ENCODE peak calls at places on chromosome 12, in eight cellular contexts. B is stimulated activated CD4-positive, alpha-beta T cell treated with anti-CD3 and anti-CD28 coated beads, Interleukin-4, amount 100 ng/mL, for 1 hour; O is activated T-helper 1 cell treated with Interleukin-2 at 50 U/mL for 16 hours; V is activated naive CD4-positive, alpha-beta T cell treated with anti-CD3 and anti-CD28 coated beads for 36 hours; G is G401; R is HuH-7.5; E is GF-D8; T is amygdala. D is an unnamed sample.

GRCh38 chr12:52354197-52354596 is 13.1 kb downstream of the KRT85 start:
- DNase-seq in B (no peak), O (no peak), V (no peak), G (no peak), R (no peak), E (no peak), T (no peak), D (no peak)

GRCh38 chr12:46963977-46964376 is 115.4 kb upstream of the PCED1B start:
- DNase-seq in B (no peak), O (no peak), V (no peak), G (no peak), R (no peak), E (no peak), T (no peak), D (no peak)

GRCh38 chr12:83153156-83153555 is 466.4 kb downstream of the TMTC2 start:
- DNase-seq in B (no peak), O (no peak), V (no peak), G (no peak), R (no peak), E (no peak), T (no peak), D (no peak)

GRCh38 chr12:109151457-109151856 is 35.1 kb downstream of the ACACB start:
- DNase-seq in B (no peak), O (no peak), V (no peak), G (no peak), R (no peak), E (no peak), T (no peak), D (no peak)

GRCh38 chr12:108305520-108305919 is 33.6 kb downstream of the CMKLR1 start:
- DNase-seq in B (no peak), O (no peak), V (no peak), G (no peak), R (no peak), E (no peak), T (no peak), D (no peak)

GRCh38 chr12:2574536-2574935 is 220.2 kb upstream of the FKBP4 start:
- DNase-seq in B (no peak), O (no peak), V (no peak), G (peak), R (no peak), E (no peak), T (no peak), D (no peak)

GRCh38 chr12:90854136-90854689 is 100.8 kb downstream of the CCER1 start:
- DNase-seq in B (no peak), O (no peak), V (peak), G (peak), R (no peak), E (no peak), T (no peak), D (no peak)

GRCh38 chr12:53055471-53056266 is 5.8 kb downstream of the TNS2 start:
- DNase-seq in B (no peak), O (no peak), V (no peak), G (no peak), R (no peak), E (no peak), T (no peak), D (no peak)

GRCh38 chr12:72017054-72017651 is 78.5 kb downstream of the TPH2 start:
- DNase-seq in B (peak), O (peak), V (peak), G (peak), R (peak), E (peak), T (peak), D (peak)

GRCh38 chr12:51970904-51971646 is 19.6 kb downstream of the ACVR1B start:
- DNase-seq in B (peak), O (no peak), V (peak), G (no peak), R (peak), E (no peak), T (no peak), D (peak)

GRCh38 chr12:125013816-125014442 is 20.5 kb downstream of the BRI3BP start:
- DNase-seq in B (no peak), O (no peak), V (no peak), G (no peak), R (no peak), E (no peak), T (no peak), D (no peak)